ENCODE peak calls at places on chromosome 5, in ten cellular contexts. V is T-helper 9 cell; U is NCI-H2081; I is amniotic stem cell; A is Calu3; M is IMR-90; Y is cardiac fibroblast; H is AG09309; L is activated naive CD8-positive, alpha-beta T cell treated with anti-CD3 and anti-CD28 coated beads, Interleukin-2, amount 50 U/mL, for 16 hours; T is H9. X is an unnamed sample.

GRCh38 chr5:127950707-127951356 is 132.7 kb upstream of the SLC12A2 start:
- DNase-seq in V (no peak), U (no peak), I (no peak), A (no peak), M (peak; percentile 18), Y (peak; percentile 36), H (no peak), L (no peak), T (no peak), X (no peak)

GRCh38 chr5:111478266-111478665 is 34.1 kb downstream of the STARD4 start:
- DNase-seq in V (no peak), U (no peak), I (no peak), A (no peak), M (no peak), Y (peak; percentile 36), H (no peak), L (no peak), T (no peak), X (no peak)

GRCh38 chr5:60802216-60802615 is 41.9 kb downstream of the ELOVL7 start:
- DNase-seq in V (no peak), U (no peak), I (no peak), A (no peak), M (no peak), Y (no peak), H (no peak), L (no peak), T (no peak), X (no peak)

GRCh38 chr5:39186289-39186688 is 33.1 kb downstream of the FYB1 start:
- DNase-seq in V (no peak), U (no peak), I (no peak), A (no peak), M (no peak), Y (no peak), H (no peak), L (no peak), T (no peak), X (no peak)

GRCh38 chr5:145979270-145980223 is 43.2 kb downstream of the SH3RF2 start:
- DNase-seq in V (no peak), U (no peak), I (no peak), A (peak; percentile 36), M (no peak), Y (no peak), H (no peak), L (no peak), T (no peak), X (no peak)

GRCh38 chr5:96434201-96434645 is 1.2 kb upstream of the PCSK1 start:
- DNase-seq in V (peak; percentile 16), U (peak; percentile 88), I (peak; percentile 50), A (peak; percentile 60), M (peak; percentile 74), Y (peak; percentile 77), H (peak; percentile 25), L (no peak), T (peak; percentile 88), X (peak; percentile 31)

GRCh38 chr5:79697222-79698164 is 7.9 kb downstream of the CMYA5 start:
- DNase-seq in V (no peak), U (no peak), I (no peak), A (no peak), M (peak; percentile 65), Y (peak; percentile 64), H (peak; percentile 20), L (no peak), T (no peak), X (no peak)

GRCh38 chr5:142952236-142952635 is 182.1 kb downstream of the ARHGAP26 start:
- DNase-seq in V (no peak), U (no peak), I (no peak), A (no peak), M (no peak), Y (no peak), H (no peak), L (no peak), T (no peak), X (no peak)

GRCh38 chr5:10588779-10589447 is 25.0 kb downstream of the ANKRD33B start:
- DNase-seq in V (no peak), U (no peak), I (no peak), A (no peak), M (no peak), Y (no peak), H (no peak), L (no peak), T (no peak), X (no peak)

GRCh38 chr5:34717426-34718327 is 61.5 kb downstream of the RAI14 start:
- DNase-seq in V (no peak), U (no peak), I (peak; percentile 79), A (no peak), M (peak; percentile 99), Y (peak; percentile 98), H (peak; percentile 95), L (no peak), T (peak; percentile 82), X (no peak)

GRCh38 chr5:74035521-74035937 is 409.5 kb downstream of the ARHGEF28 start:
- DNase-seq in V (no peak), U (no peak), I (no peak), A (peak; percentile 49), M (peak; percentile 69), Y (peak; percentile 84), H (peak; percentile 23), L (no peak), T (peak; percentile 46), X (peak; percentile 33)

GRCh38 chr5:138659121-138659520 is 83.9 kb upstream of the HSPA9 start:
- DNase-seq in V (no peak), U (no peak), I (no peak), A (no peak), M (no peak), Y (no peak), H (no peak), L (no peak), T (no peak), X (no peak)

GRCh38 chr5:21817668-21818419 is 1035.3 kb downstream of the CDH12 start:
- DNase-seq in V (no peak), U (peak; percentile 58), I (no peak), A (no peak), M (peak; percentile 6), Y (peak; percentile 56), H (no peak), L (no peak), T (no peak), X (no peak)

GRCh38 chr5:149775785-149776184 is 45.7 kb downstream of the PPARGC1B start:
- DNase-seq in V (no peak), U (no peak), I (no peak), A (peak; percentile 33), M (no peak), Y (peak; percentile 40), H (peak; percentile 4), L (no peak), T (no peak), X (no peak)

GRCh38 chr5:71586941-71587708 is at the start of gene MCCC2:
- DNase-seq in V (peak; percentile 94), U (peak; percentile 92), I (peak; percentile 94), A (peak; percentile 98), M (peak; percentile 92), Y (peak; percentile 95), H (peak; percentile 67), L (peak; percentile 92), T (peak; percentile 97), X (peak; percentile 100)

GRCh38 chr5:158992104-158992740 is 107.5 kb downstream of the EBF1 start:
- DNase-seq in V (no peak), U (no peak), I (no peak), A (no peak), M (no peak), Y (peak; percentile 81), H (no peak), L (no peak), T (no peak), X (no peak)

GRCh38 chr5:141094481-141095262 is at the start of gene PCDHB2:
- DNase-seq in V (no peak), U (peak; percentile 73), I (no peak), A (no peak), M (peak; percentile 14), Y (peak; percentile 19), H (peak; percentile 55), L (no peak), T (peak; percentile 86), X (no peak)

GRCh38 chr5:78837836-78838235 is 147.3 kb downstream of the ARSB start:
- DNase-seq in V (no peak), U (no peak), I (no peak), A (no peak), M (peak; percentile 33), Y (no peak), H (no peak), L (no peak), T (no peak), X (no peak)

GRCh38 chr5:129001831-129002626 is 36.7 kb downstream of the SLC27A6 start:
- DNase-seq in V (no peak), U (no peak), I (no peak), A (no peak), M (no peak), Y (no peak), H (no peak), L (no peak), T (no peak), X (no peak)

GRCh38 chr5:13941468-13941867 is 3.0 kb downstream of the DNAH5 start:
- DNase-seq in V (no peak), U (no peak), I (no peak), A (no peak), M (no peak), Y (no peak), H (no peak), L (no peak), T (no peak), X (no peak)

GRCh38 chr5:146016764-146017484 is 80.5 kb downstream of the SH3RF2 start:
- DNase-seq in V (no peak), U (no peak), I (no peak), A (no peak), M (no peak), Y (peak; percentile 60), H (no peak), L (no peak), T (no peak), X (no peak)

X was measured in lower leg skin.